ENCODE peak calls at places on chromosomes 7 and 10, in seven cellular contexts. N is neural crest cell; F is amniotic stem cell; C is BE2C; A is stimulated activated CD4-positive, alpha-beta T cell treated with anti-CD3 and anti-CD28 coated beads, Interleukin-4, amount 100 ng/mL, for 48 hours; Y is EH; E is mucosa of descending colon. Q is an unnamed sample.

GRCh38 chr7:24143547-24143946 is 140.4 kb upstream of the NPY start:
- DNase-seq in N (no peak), F (no peak), C (no peak), A (no peak), Y (no peak), E (no peak), Q (no peak)

GRCh38 chr10:88389456-88389855 is 193.7 kb downstream of the RNLS start:
- DNase-seq in N (peak), F (peak), C (peak), A (no peak), Y (peak), E (no peak), Q (peak)

GRCh38 chr7:36387437-36388345 is 2.0 kb upstream of the ANLN start:
- DNase-seq in N (no peak), F (no peak), C (no peak), A (no peak), Y (peak), E (no peak), Q (no peak)

GRCh38 chr7:74479961-74480829 is 26.5 kb downstream of the GTF2IRD1 start:
- DNase-seq in N (peak), F (peak), C (peak), A (no peak), Y (peak), E (peak), Q (peak)

GRCh38 chr7:3899559-3899991 is 598.5 kb downstream of the SDK1 start:
- DNase-seq in N (no peak), F (no peak), C (no peak), A (no peak), Y (no peak), E (no peak), Q (no peak)

GRCh38 chr10:90344226-90344625 is 513.6 kb downstream of the HTR7 start:
- DNase-seq in N (no peak), F (no peak), C (no peak), A (no peak), Y (no peak), E (no peak), Q (no peak)

GRCh38 chr7:92586403-92586802 is 3.8 kb downstream of the FAM133B start:
- DNase-seq in N (no peak), F (no peak), C (no peak), A (no peak), Y (peak), E (no peak), Q (no peak)

GRCh38 chr10:92689663-92690210 is at the start of gene HHEX:
- DNase-seq in N (no peak), F (peak), C (peak), A (no peak), Y (peak), E (peak), Q (peak)

GRCh38 chr7:44634839-44635591 is 28.6 kb downstream of the OGDH start:
- DNase-seq in N (no peak), F (no peak), C (no peak), A (no peak), Y (no peak), E (peak), Q (no peak)

GRCh38 chr7:156793334-156793733 is 99.6 kb downstream of the LMBR1 start:
- DNase-seq in N (no peak), F (no peak), C (no peak), A (no peak), Y (no peak), E (no peak), Q (no peak)